ENCODE peak calls at places on chromosomes 16 and 17, in seven cellular contexts. C is K562, J is H1, V is SK-N-SH, P is HepG2, A is GM12891, G is GM12878. B is an unnamed sample.

GRCh38 chr16:16021988-16022682 is 72.7 kb downstream of the ABCC1 start:
- DNase-seq in C (peak), J (no peak), V (peak), P (peak), A (no peak), G (no peak), B (no peak)

GRCh38 chr17:1188812-1189211 is 9.0 kb upstream of the ABR start:
- DNase-seq in C (no peak), J (no peak), V (no peak), P (no peak), A (no peak), G (no peak), B (no peak)

GRCh38 chr17:7294614-7295153 is at the start of gene YBX2:
- DNase-seq in C (peak), J (no peak), V (peak), P (no peak), A (peak), G (no peak), B (peak)

GRCh38 chr17:18985475-18985874 is 19.1 kb downstream of the FAM83G start:
- DNase-seq in C (no peak), J (no peak), V (no peak), P (no peak), A (no peak), G (no peak), B (no peak)

GRCh38 chr16:79943738-79944137 is 343.2 kb upstream of the MAF start:
- DNase-seq in C (no peak), J (no peak), V (no peak), P (no peak), A (no peak), G (no peak), B (no peak)

GRCh38 chr17:16391451-16391850 is 10.6 kb downstream of the UBB start:
- DNase-seq in C (no peak), J (no peak), V (no peak), P (no peak), A (no peak), G (no peak), B (no peak)

GRCh38 chr16:17633146-17633966 is 162.6 kb upstream of the XYLT1 start:
- DNase-seq in C (no peak), J (no peak), V (no peak), P (no peak), A (no peak), G (no peak), B (no peak)

GRCh38 chr17:1120596-1121441 is 59.0 kb downstream of the ABR start:
- DNase-seq in C (no peak), J (no peak), V (no peak), P (no peak), A (no peak), G (no peak), B (no peak)

GRCh38 chr16:65524997-65525396 is 403.1 kb upstream of the CDH11 start:
- DNase-seq in C (no peak), J (no peak), V (no peak), P (no peak), A (no peak), G (no peak), B (no peak)

GRCh38 chr16:12436201-12436657 is 367.5 kb downstream of the CPPED1 start:
- DNase-seq in C (no peak), J (peak), V (no peak), P (no peak), A (no peak), G (no peak), B (no peak)

GRCh38 chr17:21551081-21551881 is 141.0 kb upstream of the KCNJ18 start:
- DNase-seq in C (peak), J (no peak), V (peak), P (peak), A (peak), G (no peak), B (peak)

GRCh38 chr16:30340621-30341020 is 14.5 kb downstream of the CD2BP2 start:
- DNase-seq in C (no peak), J (no peak), V (no peak), P (no peak), A (no peak), G (no peak), B (no peak)

GRCh38 chr16:4685292-4685691 is 8.1 kb upstream of the NUDT16L1 start:
- DNase-seq in C (no peak), J (no peak), V (no peak), P (no peak), A (no peak), G (no peak), B (no peak)

GRCh38 chr16:64991011-64991410 is 130.9 kb downstream of the CDH11 start:
- DNase-seq in C (no peak), J (no peak), V (no peak), P (no peak), A (no peak), G (no peak), B (no peak)

GRCh38 chr17:66548158-66548557 is 245.7 kb downstream of the PRKCA start:
- DNase-seq in C (no peak), J (no peak), V (no peak), P (peak), A (no peak), G (no peak), B (no peak)

GRCh38 chr16:79895053-79895916 is 294.7 kb upstream of the MAF start:
- DNase-seq in C (no peak), J (no peak), V (no peak), P (no peak), A (no peak), G (no peak), B (no peak)

GRCh38 chr17:49952209-49952911 is 16.6 kb upstream of the DLX4 start:
- DNase-seq in C (peak), J (peak), V (peak), P (peak), A (peak), G (no peak), B (peak)

GRCh38 chr16:73711441-73712080 is 585.1 kb upstream of the PSMD7 start:
- DNase-seq in C (no peak), J (no peak), V (no peak), P (no peak), A (no peak), G (no peak), B (no peak)

GRCh38 chr17:6506679-6507231 is 49.6 kb downstream of the PITPNM3 start:
- DNase-seq in C (no peak), J (no peak), V (no peak), P (no peak), A (no peak), G (no peak), B (no peak)

GRCh38 chr16:53784312-53784711 is 80.4 kb downstream of the FTO start:
- DNase-seq in C (no peak), J (no peak), V (no peak), P (no peak), A (no peak), G (no peak), B (no peak)

GRCh38 chr17:35540589-35541404 is 3.3 kb upstream of the SLFN12L start:
- DNase-seq in C (no peak), J (no peak), V (no peak), P (no peak), A (no peak), G (no peak), B (no peak)

GRCh38 chr17:7356072-7356549 is 1.2 kb downstream of the TMEM95 start:
- DNase-seq in C (peak), J (peak), V (peak), P (no peak), A (peak), G (no peak), B (peak)

GRCh38 chr17:55086635-55087058 is 118.1 kb downstream of the STXBP4 start:
- DNase-seq in C (peak), J (no peak), V (no peak), P (no peak), A (no peak), G (no peak), B (no peak)

GRCh38 chr17:70031341-70031740 is 43.7 kb upstream of the KCNJ16 start:
- DNase-seq in C (no peak), J (no peak), V (no peak), P (no peak), A (no peak), G (no peak), B (no peak)

GRCh38 chr17:77281904-77282367 is 141.2 kb downstream of the SEC14L1 start:
- DNase-seq in C (no peak), J (no peak), V (no peak), P (no peak), A (no peak), G (no peak), B (peak)

GRCh38 chr17:77280304-77280910 is 139.6 kb downstream of the SEC14L1 start:
- DNase-seq in C (no peak), J (no peak), V (peak), P (no peak), A (no peak), G (no peak), B (no peak)

GRCh38 chr17:77282524-77283515 is 142.1 kb downstream of the SEC14L1 start:
- DNase-seq in C (no peak), J (no peak), V (peak), P (peak), A (no peak), G (peak), B (no peak)

GRCh38 chr17:77281024-77281903 is 140.5 kb downstream of the SEC14L1 start:
- DNase-seq in C (peak), J (no peak), V (peak), P (peak), A (peak), G (no peak), B (peak)

DNA sequence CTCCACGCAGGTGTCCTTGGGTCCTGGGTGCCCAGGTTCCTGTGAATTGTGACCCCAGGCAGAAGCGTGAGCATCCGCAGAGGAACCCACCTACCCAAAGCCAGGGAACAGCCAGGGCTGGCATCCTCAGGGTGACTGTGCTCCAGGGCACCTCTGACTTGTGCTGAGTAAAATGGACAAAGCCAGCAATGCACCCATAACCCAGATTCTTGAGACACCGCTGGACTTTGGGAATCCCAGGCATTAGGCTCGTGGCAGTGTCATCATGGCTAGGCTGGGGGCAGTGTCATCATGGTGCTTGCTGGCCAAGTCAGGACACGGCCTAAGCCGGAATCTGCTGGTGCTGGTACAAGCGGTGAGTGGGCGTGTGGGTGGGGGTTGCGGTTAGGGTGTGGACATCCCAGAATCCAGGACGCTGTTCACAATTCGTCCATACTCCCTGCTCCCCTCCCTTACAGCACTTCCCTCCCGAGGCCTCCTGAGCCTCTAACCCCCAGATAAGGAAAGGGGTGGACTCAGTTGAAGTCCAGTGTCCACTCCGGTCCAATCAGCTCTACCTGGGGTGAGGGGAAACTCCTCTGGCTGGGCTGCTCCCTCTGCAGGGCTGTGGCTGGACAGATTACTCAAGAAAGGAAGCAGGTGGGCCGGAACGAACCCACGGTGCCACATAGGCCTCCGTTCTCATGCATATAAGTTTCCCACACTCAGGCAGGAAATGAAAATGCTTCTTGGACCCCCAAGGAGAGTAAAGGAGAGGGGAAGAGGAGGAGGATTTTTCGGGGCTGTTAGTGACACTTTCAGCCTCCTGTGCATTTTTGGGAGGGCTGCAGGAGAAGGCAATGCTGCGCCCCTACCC is 138.9 kb downstream of the SEC14L1 start:
- DNase-seq in C (peak), J (no peak), V (peak), P (peak), A (no peak), G (no peak), B (no peak)
- TF ChIP-seq TAF1 in C (peak), J (no peak), V (no peak), P (peak), A (no peak), G (no peak), B (no peak)

GRCh38 chr17:53387745-53388144 is 435.0 kb upstream of the KIF2B start:
- DNase-seq in C (no peak), J (no peak), V (no peak), P (no peak), A (no peak), G (no peak), B (no peak)
- TF ChIP-seq TAF1 in C (no peak), J (no peak), V (no peak), P (no peak), A (no peak), G (no peak), B (no peak)

GRCh38 chr17:51759260-51759659 is 399.3 kb downstream of the CA10 start:
- DNase-seq in C (no peak), J (no peak), V (no peak), P (no peak), A (no peak), G (no peak), B (no peak)
- TF ChIP-seq TAF1 in C (no peak), J (no peak), V (no peak), P (no peak), A (no peak), G (no peak), B (no peak)

GRCh38 chr17:4549781-4550533 is 5.2 kb downstream of the MYBBP1A start:
- DNase-seq in C (no peak), J (no peak), V (no peak), P (no peak), A (no peak), G (no peak), B (no peak)

GRCh38 chr17:4548061-4548461 is 7.1 kb downstream of the MYBBP1A start:
- DNase-seq in C (no peak), J (no peak), V (no peak), P (no peak), A (no peak), G (no peak), B (no peak)

GRCh38 chr17:4547118-4547906 is 7.9 kb downstream of the MYBBP1A start:
- DNase-seq in C (no peak), J (no peak), V (no peak), P (no peak), A (no peak), G (no peak), B (no peak)

GRCh38 chr17:4550534-4551039 is 4.6 kb downstream of the MYBBP1A start:
- DNase-seq in C (no peak), J (no peak), V (no peak), P (no peak), A (no peak), G (no peak), B (no peak)

DNA sequence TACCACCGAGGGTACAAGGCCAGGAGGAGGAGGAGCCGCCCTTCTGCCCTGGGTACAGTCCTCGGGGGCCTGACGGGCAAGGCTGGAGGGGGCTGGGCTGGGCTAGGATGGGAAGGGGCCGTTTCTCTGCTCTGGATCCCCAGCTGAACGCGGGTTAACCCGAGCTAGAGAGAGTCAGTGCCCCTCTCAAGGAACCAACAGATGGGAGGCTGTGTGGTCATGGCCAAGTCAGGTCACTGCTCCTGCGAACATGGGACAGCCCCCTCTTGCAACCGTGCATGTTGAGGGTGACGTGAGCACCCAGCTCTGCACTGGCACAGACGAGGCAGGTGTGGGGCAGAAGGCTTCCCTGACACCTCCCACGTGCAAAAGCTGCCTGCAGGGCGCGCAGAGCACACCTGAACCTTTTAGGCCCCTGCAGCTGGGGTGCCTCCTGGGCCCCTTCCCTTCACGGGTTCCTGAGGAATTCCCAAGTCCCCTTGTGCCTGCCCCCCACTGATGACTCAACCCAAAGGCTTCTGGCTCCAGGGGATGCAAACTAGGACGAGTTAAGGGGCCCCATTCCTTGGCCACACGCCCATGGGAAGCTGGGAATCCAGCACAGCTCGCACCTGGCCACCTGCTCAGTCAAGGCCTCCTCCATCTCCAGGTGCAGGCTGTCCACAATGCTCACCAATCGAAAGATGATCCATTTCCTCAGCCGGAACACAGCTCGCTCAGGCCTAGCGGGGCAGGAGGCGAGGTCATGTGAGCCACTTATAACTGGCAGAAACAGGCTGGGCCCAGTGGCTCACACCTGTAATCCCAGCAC is 6.3 kb downstream of the MYBBP1A start:
- DNase-seq in C (no peak), J (no peak), V (no peak), P (no peak), A (no peak), G (no peak), B (no peak)
- TF ChIP-seq TAF1 in C (no peak), J (no peak), V (no peak), P (no peak), A (no peak), G (no peak), B (no peak)

DNA sequence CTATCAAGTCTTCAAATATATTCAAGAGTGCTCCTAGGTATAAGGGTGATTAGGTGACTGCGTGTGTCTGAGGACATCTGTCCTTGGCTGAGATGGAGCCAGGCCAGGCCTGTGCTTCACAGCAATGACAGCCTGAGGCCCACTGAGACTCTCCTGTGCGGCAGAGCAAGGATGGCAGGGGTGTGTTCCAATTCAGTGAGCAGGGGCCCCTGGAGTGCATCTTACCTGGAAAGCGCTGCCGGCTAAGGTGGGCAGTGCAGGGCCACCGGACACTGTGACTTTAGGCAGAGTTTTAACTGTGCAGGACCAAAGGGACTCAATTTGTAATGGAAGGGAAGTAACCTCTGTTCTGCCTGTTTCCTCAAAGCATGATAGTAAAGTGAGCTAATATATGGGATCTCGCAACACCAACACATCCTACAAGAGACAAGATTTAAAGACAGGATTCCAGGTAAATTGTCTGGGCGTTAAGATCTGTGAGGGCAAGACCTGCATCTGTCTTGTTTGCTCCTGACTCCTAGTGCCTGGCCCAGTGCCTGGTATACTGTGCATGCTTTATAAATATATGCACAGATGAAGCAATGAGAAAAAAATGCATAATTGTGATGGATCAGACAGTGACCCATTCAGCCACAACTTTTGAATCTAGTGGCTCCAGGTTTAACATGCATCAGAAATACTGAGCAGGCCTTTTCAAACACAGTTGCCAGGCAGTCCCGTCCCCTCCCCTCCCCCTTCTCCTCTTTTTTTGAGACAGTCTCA is 86.7 kb downstream of the MRC2 start:
- DNase-seq in C (no peak), J (no peak), V (no peak), P (no peak), A (no peak), G (no peak), B (no peak)
- TF ChIP-seq TAF1 in C (no peak), J (no peak), V (no peak), P (no peak), A (no peak), G (no peak), B (no peak)

GRCh38 chr17:2602597-2603017 is 9.2 kb downstream of the PAFAH1B1 start:
- DNase-seq in C (no peak), J (no peak), V (no peak), P (peak), A (no peak), G (no peak), B (no peak)
- TF ChIP-seq TAF1 in C (no peak), J (no peak), V (no peak), P (no peak), A (no peak), G (no peak), B (no peak)

DNA sequence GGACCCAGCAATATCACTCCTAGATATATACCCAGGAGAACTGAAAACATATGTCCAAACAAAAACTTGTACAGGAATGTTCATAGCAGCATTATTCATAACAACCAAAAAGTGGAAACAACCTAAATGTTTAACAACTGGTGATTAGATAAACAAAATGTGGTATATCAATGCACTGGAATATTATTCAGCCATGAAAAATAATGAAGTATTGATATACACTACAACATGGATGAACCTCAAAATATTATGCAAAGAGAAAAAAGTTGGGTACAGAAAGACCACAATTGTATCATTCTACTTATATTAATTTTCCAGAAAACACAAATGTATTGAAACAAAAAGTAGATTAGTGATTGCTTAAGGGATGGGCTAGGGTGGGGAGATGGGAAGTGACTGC is 498.6 kb downstream of the GRIN2A start:
- DNase-seq in C (no peak), J (no peak), V (no peak), P (no peak), A (no peak), G (no peak), B (no peak)
- TF ChIP-seq TAF1 in C (no peak), J (no peak), V (no peak), P (no peak), A (no peak), G (no peak), B (no peak)

DNA sequence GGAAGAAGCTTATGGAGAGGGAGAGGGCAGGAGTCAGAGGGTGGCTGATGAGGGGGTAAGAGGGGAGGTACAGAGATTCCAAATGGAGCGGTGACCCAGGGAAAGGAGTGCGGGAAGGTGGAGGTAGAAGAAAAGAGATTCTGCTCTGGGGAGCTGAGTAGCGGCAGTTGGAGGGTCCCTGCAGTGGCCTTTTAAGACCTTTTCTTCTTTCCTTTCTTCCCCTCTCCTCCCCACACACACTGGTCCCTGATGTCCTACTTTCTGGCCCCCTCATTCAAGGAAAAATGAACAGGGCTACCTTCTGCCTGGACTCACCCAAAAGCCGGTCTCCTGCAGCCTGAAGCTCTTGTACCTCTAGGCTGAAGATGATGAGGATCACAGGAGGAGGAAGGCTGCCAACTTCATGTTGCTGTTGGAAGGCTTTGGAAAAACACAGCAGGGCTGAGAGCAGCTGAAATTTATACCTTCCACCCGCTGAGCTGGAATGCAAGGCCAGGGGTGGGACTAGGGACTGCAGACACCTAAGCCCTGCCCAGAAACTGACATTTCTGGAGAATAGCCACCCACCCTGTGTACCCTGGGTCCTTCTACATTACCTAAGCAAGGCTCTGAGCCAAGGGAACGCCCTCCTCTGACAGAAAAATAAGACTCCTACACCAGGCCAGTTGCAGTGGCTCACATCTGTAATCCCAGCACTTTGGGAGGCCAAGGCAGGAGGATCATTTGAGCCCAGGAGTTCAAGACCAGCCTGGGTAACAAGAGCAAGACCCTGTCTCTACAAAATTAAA is 9.4 kb upstream of the HEATR6 start:
- DNase-seq in C (no peak), J (no peak), V (no peak), P (peak), A (no peak), G (no peak), B (no peak)
- TF ChIP-seq TAF1 in C (no peak), J (no peak), V (no peak), P (no peak), A (no peak), G (no peak), B (no peak)